ENCODE peak calls at places on chromosome 11, in nine cellular contexts. L, U, T, O, Q, R, Y, K and Z are unnamed samples.

GRCh38 chr11:72225411-72225951 is 914 bp downstream of the INPPL1 start:
- DNase-seq in L (no peak), U (no peak), T (no peak), O (no peak), Q (no peak), R (no peak), Y (peak; percentile 4), K (no peak), Z (peak; percentile 54)

GRCh38 chr11:108483163-108483562 is 15.0 kb downstream of the POGLUT3 start:
- DNase-seq in L (no peak), U (no peak), T (no peak), O (no peak), Q (no peak), R (no peak), Y (no peak), K (no peak), Z (no peak)

GRCh38 chr11:36376888-36377758 is 81.0 kb downstream of the PRR5L start:
- DNase-seq in L (peak; percentile 29), U (peak; percentile 42), T (peak; percentile 39), O (no peak), Q (peak; percentile 19), R (peak; percentile 82), Y (peak; percentile 43), K (peak; percentile 63), Z (peak; percentile 89)

GRCh38 chr11:19316434-19316833 is 75.7 kb upstream of the E2F8 start:
- DNase-seq in L (no peak), U (no peak), T (no peak), O (no peak), Q (no peak), R (no peak), Y (peak; percentile 17), K (no peak), Z (no peak)

GRCh38 chr11:126824035-126824607 is 176.4 kb downstream of the KIRREL3 start:
- DNase-seq in L (no peak), U (no peak), T (no peak), O (no peak), Q (no peak), R (no peak), Y (no peak), K (no peak), Z (no peak)

GRCh38 chr11:111561801-111562325 is 21.3 kb downstream of the LAYN start:
- DNase-seq in L (no peak), U (no peak), T (peak; percentile 30), O (no peak), Q (no peak), R (no peak), Y (no peak), K (no peak), Z (no peak)

GRCh38 chr11:103016031-103016430 is 60.5 kb upstream of the MMP13 start:
- DNase-seq in L (no peak), U (no peak), T (no peak), O (no peak), Q (no peak), R (no peak), Y (no peak), K (no peak), Z (no peak)

GRCh38 chr11:134911514-134912180 is 499.6 kb upstream of the B3GAT1 start:
- DNase-seq in L (no peak), U (no peak), T (no peak), O (no peak), Q (no peak), R (peak; percentile 10), Y (no peak), K (no peak), Z (peak; percentile 42)

GRCh38 chr11:7572001-7572712 is 58.4 kb downstream of the PPFIBP2 start:
- DNase-seq in L (no peak), U (no peak), T (peak; percentile 77), O (no peak), Q (no peak), R (peak; percentile 30), Y (no peak), K (no peak), Z (no peak)

GRCh38 chr11:64970731-64971151 is 1.2 kb downstream of the MAJIN start:
- DNase-seq in L (no peak), U (peak; percentile 22), T (no peak), O (no peak), Q (peak; percentile 12), R (no peak), Y (no peak), K (no peak), Z (no peak)

GRCh38 chr11:76587810-76588454 is 82.6 kb downstream of the LRRC32 start:
- DNase-seq in L (no peak), U (no peak), T (no peak), O (no peak), Q (no peak), R (no peak), Y (no peak), K (no peak), Z (no peak)

GRCh38 chr11:86978756-86979608 is 23.8 kb upstream of the FZD4 start:
- DNase-seq in L (no peak), U (peak; percentile 4), T (peak; percentile 26), O (no peak), Q (no peak), R (no peak), Y (peak; percentile 45), K (no peak), Z (no peak)

GRCh38 chr11:43574949-43575915 is 105.3 kb upstream of the HSD17B12 start:
- DNase-seq in L (no peak), U (no peak), T (peak; percentile 39), O (no peak), Q (no peak), R (no peak), Y (no peak), K (no peak), Z (peak; percentile 82)

GRCh38 chr11:73859671-73860070 is 17.0 kb downstream of the COA4 start:
- DNase-seq in L (no peak), U (no peak), T (no peak), O (no peak), Q (no peak), R (no peak), Y (no peak), K (no peak), Z (no peak)

GRCh38 chr11:1820463-1821325 is 14.1 kb upstream of the SYT8 start:
- DNase-seq in L (no peak), U (no peak), T (no peak), O (no peak), Q (no peak), R (no peak), Y (no peak), K (no peak), Z (no peak)

GRCh38 chr11:112297248-112297866 is 36.7 kb upstream of the PLET1 start:
- DNase-seq in L (no peak), U (peak; percentile 12), T (no peak), O (no peak), Q (no peak), R (no peak), Y (no peak), K (no peak), Z (no peak)

GRCh38 chr11:13761712-13762111 is 93.2 kb downstream of the FAR1 start:
- DNase-seq in L (no peak), U (no peak), T (no peak), O (no peak), Q (no peak), R (no peak), Y (no peak), K (no peak), Z (no peak)

GRCh38 chr11:93477684-93478234 is 65.4 kb downstream of the SMCO4 start:
- DNase-seq in L (no peak), U (no peak), T (no peak), O (no peak), Q (no peak), R (no peak), Y (no peak), K (peak; percentile 88), Z (no peak)